ENCODE peak calls at places on chromosomes 13 and 19, in nine cellular contexts. D is natural killer cell; A is left colon; H is head of caudate nucleus; C is activated CD8-positive, alpha-beta memory T cell treated with anti-CD3 and anti-CD28 coated beads for 48 hours; T is DMS79; K is PC-9; S is neural crest cell; J is HS-27A. R is an unnamed sample.

GRCh38 chr13:89361909-89362308 is 1690.7 kb downstream of the SLITRK5 start:
- DNase-seq in J (no peak), H (no peak), A (no peak), C (no peak), S (no peak), K (no peak), D (no peak), T (no peak), R (no peak)

GRCh38 chr13:20351279-20352022 is 119.3 kb upstream of the GJB6 start:
- DNase-seq in A (no peak), K (no peak), S (no peak), D (no peak), C (no peak), T (peak), H (no peak), J (peak), R (no peak)

GRCh38 chr19:45005787-45006186 is 4.5 kb downstream of the RELB start:
- DNase-seq in J (no peak), K (no peak), C (no peak), A (peak), S (no peak), H (no peak), D (no peak), T (no peak), R (no peak)

GRCh38 chr13:75366380-75367280 is 115.3 kb downstream of the TBC1D4 start:
- DNase-seq in S (no peak), A (no peak), D (no peak), K (no peak), T (no peak), H (no peak), J (no peak), C (no peak), R (no peak)

GRCh38 chr13:113176822-113177221 is 18.4 kb downstream of the PROZ start:
- DNase-seq in J (no peak), K (no peak), C (no peak), D (no peak), H (no peak), S (no peak), A (no peak), T (no peak), R (no peak)

GRCh38 chr19:12666305-12667048 is at the start of the genes MAN2B1 and WDR83:
- DNase-seq in K (peak), J (no peak), A (peak), C (peak), T (peak), D (peak), H (peak), S (peak), R (peak)

GRCh38 chr19:14487370-14488125 is 8.4 kb downstream of the GIPC1 start:
- DNase-seq in T (no peak), S (no peak), K (no peak), H (no peak), J (no peak), D (no peak), A (no peak), C (no peak), R (no peak)

GRCh38 chr19:46000497-46001246 is 5.4 kb downstream of the CCDC61 start:
- DNase-seq in C (peak), A (peak), S (no peak), T (peak), J (no peak), H (peak), D (no peak), K (no peak), R (peak)

GRCh38 chr13:43331676-43332075 is 308.3 kb downstream of the DNAJC15 start:
- DNase-seq in C (no peak), T (no peak), J (no peak), A (no peak), K (no peak), S (no peak), D (no peak), H (peak), R (no peak)

GRCh38 chr13:79522583-79522982 is 41.6 kb downstream of the NDFIP2 start:
- DNase-seq in S (no peak), C (no peak), A (no peak), T (no peak), J (peak), H (no peak), D (no peak), K (no peak), R (no peak)

GRCh38 chr19:40466219-40467006 is at the start of gene SPTBN4:
- DNase-seq in D (peak), S (no peak), A (peak), T (no peak), K (no peak), J (no peak), C (peak), H (peak), R (peak)

GRCh38 chr19:18205180-18205915 is 1.5 kb upstream of the RAB3A start:
- DNase-seq in T (peak), C (no peak), D (peak), S (peak), K (peak), H (peak), A (peak), J (no peak), R (peak)

GRCh38 chr13:48233097-48233885 is at the start of gene ITM2B:
- DNase-seq in K (peak), C (peak), T (no peak), S (peak), A (peak), D (peak), J (no peak), H (peak), R (peak)

GRCh38 chr13:111512707-111513106 is 192.3 kb downstream of the TEX29 start:
- DNase-seq in A (no peak), C (no peak), J (no peak), D (no peak), T (no peak), S (no peak), H (no peak), K (no peak), R (no peak)

GRCh38 chr19:23002690-23003422 is at the start of gene ZNF728:
- DNase-seq in A (peak), S (no peak), D (no peak), T (no peak), C (no peak), J (no peak), H (peak), K (no peak), R (no peak)

GRCh38 chr13:78609464-78610205 is 6.3 kb upstream of the POU4F1 start:
- DNase-seq in S (no peak), J (no peak), H (no peak), K (no peak), C (no peak), A (peak), T (no peak), D (no peak), R (no peak)

GRCh38 chr19:33287438-33287837 is 14.9 kb downstream of the CEBPA start:
- DNase-seq in S (no peak), J (no peak), C (no peak), T (no peak), H (no peak), K (no peak), A (no peak), D (no peak), R (no peak)

GRCh38 chr13:35144496-35144895 is 202.4 kb downstream of the NBEA start:
- DNase-seq in D (no peak), K (peak), S (no peak), J (no peak), A (no peak), H (no peak), C (no peak), T (no peak), R (no peak)

GRCh38 chr13:96034662-96035061 is 18.5 kb downstream of the UGGT2 start:
- DNase-seq in H (no peak), J (no peak), A (no peak), T (no peak), D (no peak), S (no peak), C (no peak), K (no peak), R (no peak)

GRCh38 chr13:45370922-45371406 is 30.0 kb upstream of the TPT1 start:
- DNase-seq in J (peak), K (peak), H (peak), A (peak), T (no peak), S (peak), D (peak), C (no peak), R (peak)

GRCh38 chr19:13460045-13460444 is 46.2 kb downstream of the CACNA1A start:
- DNase-seq in H (peak), T (peak), A (no peak), S (no peak), D (no peak), C (no peak), K (no peak), J (no peak), R (no peak)

GRCh38 chr13:108263961-108264360 is 5.6 kb upstream of the TNFSF13B start:
- DNase-seq in C (no peak), T (no peak), A (no peak), H (no peak), J (no peak), D (no peak), K (no peak), S (no peak), R (no peak)

R was measured in T-helper 9 cell.